ENCODE peak calls at places on chromosomes 5 and 9, in four cellular contexts. G is hepatocyte, N is trophoblast cell, Q is HepG2. I is an unnamed sample.

GRCh38 chr5:90878081-90878480 is 319.5 kb downstream of the ADGRV1 start:
- DNase-seq in Q (no peak), G (no peak), N (no peak), I (no peak)

GRCh38 chr5:73454379-73455036 is 5.9 kb upstream of the FOXD1 start:
- DNase-seq in Q (peak; percentile 67), N (peak; percentile 73), G (peak; percentile 86), I (peak; percentile 84)

GRCh38 chr9:87119328-87119881 is 172.1 kb upstream of the GAS1 start:
- DNase-seq in G (peak; percentile 56), Q (no peak), N (no peak), I (peak; percentile 3)

GRCh38 chr9:124615100-124615742 is 108.0 kb upstream of the NR5A1 start:
- DNase-seq in G (no peak), N (no peak), Q (no peak), I (no peak)

GRCh38 chr9:135468866-135469521 is 10.6 kb upstream of the PPP1R26 start:
- DNase-seq in G (no peak), Q (no peak), N (no peak), I (peak; percentile 77)

GRCh38 chr5:109345699-109346098 is 64.1 kb downstream of the PJA2 start:
- DNase-seq in Q (no peak), G (no peak), N (no peak), I (no peak)

GRCh38 chr5:128304121-128304520 is 220.6 kb downstream of the SLC12A2 start:
- DNase-seq in G (peak; percentile 19), N (no peak), Q (no peak), I (peak; percentile 22)

GRCh38 chr5:166509085-166509484 is 1782.4 kb upstream of the WWC1 start:
- DNase-seq in G (peak; percentile 62), N (no peak), Q (no peak), I (no peak)

GRCh38 chr9:114275246-114275994 is 47.5 kb upstream of the ORM1 start:
- DNase-seq in Q (no peak), N (no peak), G (no peak), I (peak; percentile 31)

GRCh38 chr5:107263387-107264003 is 407.2 kb downstream of the EFNA5 start:
- DNase-seq in N (no peak), Q (no peak), G (no peak), I (no peak)
- H2AFZ ChIP-seq in N (no peak overlapping the region), Q (no peak overlapping the region), G (no peak overlapping the region), I (no peak overlapping the region)

DNA sequence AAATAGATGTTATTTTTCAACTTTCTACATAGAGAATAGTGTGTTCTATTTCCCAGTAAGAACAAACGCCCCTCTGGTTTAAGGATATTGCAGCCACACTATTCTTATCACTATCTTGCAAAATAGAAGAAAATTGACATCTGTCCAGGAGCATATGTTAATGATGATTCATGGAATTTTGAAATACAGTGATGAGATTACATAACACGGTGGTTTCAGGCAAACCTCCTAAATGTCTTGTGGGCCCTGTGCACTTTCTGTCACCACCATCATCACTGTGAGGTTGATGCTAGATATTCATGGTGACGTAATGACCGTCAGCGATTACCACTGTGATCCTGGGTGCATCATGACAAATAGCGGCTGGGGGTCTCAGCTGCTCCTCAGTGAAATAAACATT is 48.1 kb downstream of the CFAP90 start:
- DNase-seq in Q (no peak), G (no peak), N (peak; percentile 78), I (peak; percentile 69)
- H3K27ac ChIP-seq in Q (no peak overlapping the region), G (no peak overlapping the region), N (no peak overlapping the region), I (no peak overlapping the region)

GRCh38 chr9:98728500-98728899 is 19.8 kb upstream of the GABBR2 start:
- DNase-seq in Q (no peak), N (no peak), G (no peak), I (no peak)

GRCh38 chr9:98730914-98731313 is 22.2 kb upstream of the GABBR2 start:
- DNase-seq in N (no peak), Q (no peak), G (no peak), I (no peak)

GRCh38 chr9:98724810-98725530 is 16.2 kb upstream of the GABBR2 start:
- DNase-seq in Q (no peak), N (no peak), G (no peak), I (no peak)

GRCh38 chr9:98726735-98727134 is 18.0 kb upstream of the GABBR2 start:
- DNase-seq in N (no peak), G (peak; percentile 19), Q (no peak), I (no peak)

GRCh38 chr9:98727428-98727827 is 18.7 kb upstream of the GABBR2 start:
- DNase-seq in N (no peak), G (no peak), Q (no peak), I (no peak)
- H2AFZ ChIP-seq in N (no peak overlapping the region), G (no peak overlapping the region), Q (no peak overlapping the region), I (no peak overlapping the region)

GRCh38 chr9:112248722-112249121 is 73.6 kb upstream of the SUSD1 start:
- DNase-seq in G (no peak), N (no peak), Q (no peak), I (peak; percentile 39)

GRCh38 chr9:112247090-112247489 is 72.0 kb upstream of the SUSD1 start:
- DNase-seq in N (no peak), G (no peak), Q (no peak), I (no peak)

GRCh38 chr9:112245126-112245525 is 70.0 kb upstream of the SUSD1 start:
- DNase-seq in N (no peak), G (no peak), Q (no peak), I (peak; percentile 8)

GRCh38 chr9:112252194-112252593 is 77.1 kb upstream of the SUSD1 start:
- DNase-seq in G (no peak), N (no peak), Q (no peak), I (peak; percentile 24)

GRCh38 chr9:112249277-112249676 is 74.2 kb upstream of the SUSD1 start:
- DNase-seq in Q (no peak), N (no peak), G (no peak), I (peak; percentile 62)
- H3K27ac ChIP-seq in Q (no peak overlapping the region), N (no peak overlapping the region), G (no peak overlapping the region), I (peak overlapping the region; percentile 96)

DNA sequence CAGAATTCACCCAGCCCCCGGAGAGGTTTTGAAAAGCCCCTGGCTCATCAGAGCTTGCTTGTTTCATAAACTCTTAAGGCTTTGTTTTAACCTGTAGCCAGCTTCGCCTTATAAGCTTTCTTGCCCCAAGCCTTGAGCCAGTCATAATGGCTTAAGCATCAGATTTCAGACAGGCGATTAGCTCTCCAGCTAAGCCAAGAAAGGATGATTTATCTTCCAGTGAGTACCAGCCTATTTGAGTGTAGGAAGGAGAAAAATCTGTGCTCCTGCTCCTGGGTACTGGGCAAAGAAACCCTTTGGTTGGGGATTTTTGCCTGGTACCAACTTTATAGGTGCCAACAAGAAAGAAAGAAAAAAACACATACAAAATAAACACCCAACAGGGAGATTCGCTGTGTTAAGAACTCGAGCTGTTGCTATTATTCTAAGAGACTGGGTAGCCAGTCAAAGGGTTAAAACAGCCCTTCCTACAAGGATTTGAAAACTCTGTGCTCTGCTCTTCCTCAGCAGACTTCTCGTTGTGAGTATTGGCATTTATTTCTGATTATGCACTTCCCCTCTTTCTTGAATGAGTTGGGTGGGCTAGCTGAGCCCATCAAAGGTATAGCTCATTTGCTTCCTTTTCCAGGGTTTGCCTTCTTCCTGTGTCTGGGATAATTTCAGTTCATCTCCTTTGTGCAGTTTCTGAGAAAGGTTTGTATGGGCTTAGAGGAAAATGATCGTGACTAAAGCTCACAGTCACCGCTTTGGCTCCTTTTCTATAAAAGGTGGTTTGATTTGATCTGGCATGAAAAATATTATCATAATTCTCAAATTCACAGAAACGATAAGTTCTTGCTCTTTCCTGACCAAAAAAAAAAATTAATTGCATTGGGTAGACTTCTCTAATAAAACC is 157.2 kb upstream of the DMRT1 start:
- DNase-seq in G (peak; percentile 49), Q (no peak), N (no peak), I (peak; percentile 53)
- H2AFZ ChIP-seq in G (peak overlapping the region; percentile 3), Q (no peak overlapping the region), N (no peak overlapping the region), I (peak overlapping the region; percentile 70)